ENCODE peak calls at places on chromosomes 11 and 22, in four cellular contexts. Z, S, X and N are unnamed samples.
A peak's percentile ranks its signal among the peaks of the same experiment; 100 is the strongest.

GRCh38 chr22:37681556-37682049 is 4.5 kb upstream of the NOL12 start:
- DNase-seq in Z (peak; percentile 77), S (peak; percentile 70), X (peak; percentile 72), N (peak; percentile 48)

GRCh38 chr11:70226967-70227366 is 23.9 kb downstream of the FADD start:
- DNase-seq in Z (no peak), S (peak; percentile 47), X (no peak), N (peak; percentile 55)

GRCh38 chr11:83826078-83826477 is 539.9 kb upstream of the CCDC90B start:
- DNase-seq in Z (no peak), S (no peak), X (no peak), N (no peak)

GRCh38 chr11:17750013-17750816 is 15.6 kb downstream of the KCNC1 start:
- DNase-seq in Z (no peak), S (no peak), X (no peak), N (no peak)

GRCh38 chr11:67253872-67254624 is 12.2 kb upstream of the GRK2 start:
- DNase-seq in Z (no peak), S (no peak), X (no peak), N (peak; percentile 4)

GRCh38 chr11:125372088-125372487 is 124.0 kb downstream of the FEZ1 start:
- DNase-seq in Z (no peak), S (no peak), X (no peak), N (no peak)

GRCh38 chr22:35352214-35353111 is 28.4 kb upstream of the HMOX1 start:
- DNase-seq in Z (peak; percentile 71), S (peak; percentile 49), X (no peak), N (no peak)

GRCh38 chr22:22316589-22316988 is 72.0 kb downstream of the VPREB1 start:
- DNase-seq in Z (no peak), S (no peak), X (no peak), N (no peak)

GRCh38 chr11:106552694-106553203 is 465.5 kb downstream of the GUCY1A2 start:
- DNase-seq in Z (no peak), S (no peak), X (no peak), N (no peak)

GRCh38 chr11:65890324-65891179 is at the start of gene CCDC85B:
- DNase-seq in Z (peak; percentile 99), S (peak; percentile 96), X (peak; percentile 98), N (peak; percentile 88)

GRCh38 chr11:129930306-129930705 is 34.9 kb upstream of the NFRKB start:
- DNase-seq in Z (no peak), S (no peak), X (peak; percentile 6), N (no peak)

GRCh38 chr11:62540804-62541671 is 5.6 kb downstream of the AHNAK start:
- DNase-seq in Z (peak; percentile 49), S (no peak), X (no peak), N (no peak)

GRCh38 chr11:57761301-57762234 is at the start of gene CTNND1:
- DNase-seq in Z (peak; percentile 92), S (peak; percentile 70), X (peak; percentile 96), N (peak; percentile 89)

GRCh38 chr11:117183724-117184349 is 5.3 kb downstream of the SIDT2 start:
- DNase-seq in Z (no peak), S (no peak), X (no peak), N (no peak)

GRCh38 chr22:35322126-35322525 is 22.4 kb downstream of the TOM1 start:
- DNase-seq in Z (no peak), S (no peak), X (no peak), N (no peak)

GRCh38 chr11:76674517-76675400 is 4.2 kb upstream of the LRRC32 start:
- DNase-seq in Z (no peak), S (no peak), X (no peak), N (no peak)